ENCODE peak calls at places on chromosomes 4 and X, in eight cellular contexts. V, A, B, F, H, D, L and X are unnamed samples.

GRCh38 chrX:1027133-1027532 is 185.3 kb downstream of the CRLF2 start:
- DNase-seq in H (no peak), A (no peak), B (no peak), F (no peak), V (peak), L (peak), D (peak), X (no peak)

GRCh38 chrX:85309717-85310116 is 65.9 kb downstream of the ZNF711 start:
- DNase-seq in D (no peak), B (no peak), H (peak), V (no peak), A (no peak), F (no peak), L (peak), X (no peak)

GRCh38 chr4:148955926-148956325 is 513.7 kb upstream of the NR3C2 start:
- DNase-seq in V (no peak), H (no peak), D (no peak), L (no peak), B (no peak), A (peak), F (no peak), X (no peak)

GRCh38 chrX:32530802-32531403 is 680.4 kb downstream of the DMD start:
- DNase-seq in B (peak), L (peak), H (peak), D (peak), F (peak), A (peak), V (no peak), X (no peak)

GRCh38 chr4:22573198-22573597 is 57.3 kb upstream of the ADGRA3 start:
- DNase-seq in H (no peak), A (no peak), L (no peak), F (no peak), V (peak), B (no peak), D (no peak), X (peak)

GRCh38 chr4:181821039-181822004 is 421.9 kb upstream of the TENM3 start:
- DNase-seq in A (peak), F (no peak), B (no peak), V (no peak), H (no peak), L (no peak), D (no peak), X (no peak)

GRCh38 chr4:57287687-57288604 is 177.8 kb upstream of the IGFBP7 start:
- DNase-seq in H (no peak), B (no peak), L (no peak), V (no peak), D (no peak), F (no peak), A (no peak), X (no peak)

GRCh38 chr4:121668368-121669162 is 28.2 kb downstream of the ANXA5 start:
- DNase-seq in D (no peak), F (no peak), B (no peak), L (no peak), A (peak), V (no peak), H (no peak), X (no peak)

GRCh38 chr4:76902233-76902890 is 4.4 kb upstream of the SOWAHB start:
- DNase-seq in F (no peak), H (no peak), D (no peak), V (no peak), B (no peak), A (no peak), L (no peak), X (no peak)

GRCh38 chr4:109826719-109827118 is 1.1 kb upstream of the RRH start:
- DNase-seq in L (peak), A (peak), V (no peak), H (no peak), F (no peak), B (no peak), D (peak), X (no peak)

GRCh38 chr4:118682928-118683327 is 2.3 kb upstream of the METTL14 start:
- DNase-seq in A (peak), H (peak), B (no peak), D (peak), F (no peak), L (peak), V (no peak), X (no peak)

GRCh38 chr4:111483375-111484169 is 661.7 kb upstream of the FAM241A start:
- DNase-seq in D (no peak), F (no peak), H (no peak), B (no peak), V (peak), L (no peak), A (no peak), X (peak)

GRCh38 chrX:111868726-111869638 is 7.0 kb upstream of the TRPC5OS start:
- DNase-seq in L (no peak), A (peak), V (no peak), B (no peak), H (peak), F (no peak), D (peak), X (no peak)

DNA sequence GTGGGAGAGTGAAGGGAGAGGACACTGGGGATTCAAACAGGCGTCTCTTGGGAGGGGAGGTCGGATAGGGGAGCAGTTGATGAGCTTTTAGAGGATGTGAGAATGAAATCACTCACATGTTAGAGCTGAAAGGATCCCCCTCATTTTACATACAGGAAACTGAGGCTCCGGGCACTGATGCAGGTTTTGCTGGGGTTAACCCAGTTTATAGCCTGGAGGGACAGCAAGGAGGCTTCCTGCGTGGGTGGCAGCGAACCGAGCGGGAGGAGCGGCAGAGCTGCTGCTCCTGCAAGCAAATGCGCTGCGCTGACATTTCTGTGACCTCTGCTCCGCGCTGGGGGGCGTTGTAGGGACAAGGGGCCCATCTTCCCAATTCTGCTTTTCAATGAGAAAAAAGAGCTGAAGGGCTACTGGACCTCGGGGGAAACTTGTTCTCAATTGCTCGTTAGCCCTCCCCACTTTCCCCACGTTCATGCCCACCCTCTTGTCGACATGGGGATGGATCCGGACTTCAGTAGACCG is 1.1 kb upstream of the NEUROG2 start:
- DNase-seq in V (no peak), D (peak), F (no peak), A (no peak), H (peak), L (peak), B (no peak), X (no peak)
- H3K4me3 ChIP-seq in V (no peak), D (peak), F (peak), A (no peak), H (no peak), L (peak), B (no peak), X (peak)

GRCh38 chrX:101410461-101410860 is 2.4 kb downstream of the HNRNPH2 start:
- DNase-seq in A (no peak), V (no peak), B (no peak), D (no peak), H (peak), F (no peak), L (no peak), X (no peak)
- H3K4me3 ChIP-seq in A (peak), V (peak), B (no peak), D (no peak), H (no peak), F (no peak), L (peak), X (no peak)

DNA sequence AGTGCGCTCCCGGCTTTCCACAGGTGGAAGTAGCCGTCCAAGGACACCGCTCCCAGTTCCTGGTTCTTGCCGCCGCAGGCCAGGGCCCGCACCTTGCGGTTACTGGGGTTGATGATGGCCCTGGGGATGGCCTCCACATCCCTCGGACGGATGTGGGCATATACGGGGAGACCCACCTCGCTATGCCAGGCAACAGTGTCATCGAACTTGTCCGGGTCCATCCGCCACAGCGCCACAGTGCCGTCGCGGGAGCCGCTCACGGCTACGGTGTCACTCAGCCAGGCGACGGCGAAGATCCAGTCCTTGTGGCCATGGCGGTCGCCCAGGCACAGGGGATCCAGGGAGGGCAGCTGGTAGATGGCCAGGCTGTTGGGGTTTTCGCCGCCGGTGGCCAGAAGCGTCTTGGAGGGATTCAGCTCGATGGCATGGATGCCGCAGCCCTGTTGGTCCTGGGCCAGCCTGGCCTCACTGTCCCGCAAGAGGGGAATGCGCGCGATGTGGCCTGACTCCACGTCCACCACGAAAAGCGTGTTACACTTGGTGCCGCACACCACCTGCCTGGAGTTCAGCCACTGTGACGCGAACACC is 795 bp downstream of the DCAF12L1 start:
- DNase-seq in B (no peak), F (no peak), H (no peak), V (no peak), D (no peak), L (no peak), A (no peak), X (no peak)
- H3K4me3 ChIP-seq in B (no peak), F (peak), H (no peak), V (no peak), D (no peak), L (no peak), A (no peak), X (no peak)

DNA sequence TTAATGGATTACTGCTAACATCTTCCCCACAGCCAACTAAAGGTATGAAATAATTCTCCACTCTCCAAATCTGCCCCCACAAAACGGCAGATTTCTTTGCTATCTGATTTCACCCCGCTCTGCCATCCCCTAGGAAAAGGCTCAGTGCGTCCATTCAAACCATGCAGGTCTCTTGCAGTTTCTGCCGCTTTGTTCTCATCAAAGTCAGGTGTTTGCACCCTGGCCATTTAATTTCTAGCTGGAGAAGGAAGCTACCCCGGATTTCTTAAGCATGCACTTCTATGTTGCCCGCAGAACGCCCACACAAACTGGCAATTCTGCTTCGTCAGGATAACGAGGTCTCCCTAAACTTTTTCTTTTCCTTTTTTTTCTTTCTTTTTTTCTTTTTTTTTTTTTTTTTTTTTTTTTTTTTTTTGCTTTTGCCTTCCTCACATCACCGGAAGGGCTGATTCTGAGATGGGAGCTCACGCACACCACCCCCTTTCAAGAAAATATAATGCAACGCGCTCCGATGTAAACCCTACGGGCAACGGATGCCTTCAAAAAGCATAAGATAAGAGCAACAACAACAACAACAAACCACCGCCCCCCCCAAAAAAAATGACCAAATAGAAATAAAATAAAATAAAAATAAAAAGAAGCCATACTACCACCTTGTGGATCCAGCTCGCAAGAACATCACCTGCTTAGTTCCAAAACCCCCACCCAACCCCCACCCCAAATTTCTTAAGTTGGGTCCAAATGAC is 3.2 kb downstream of the NLGN4X start:
- DNase-seq in H (peak), B (peak), D (no peak), L (no peak), V (no peak), F (no peak), A (no peak), X (no peak)
- H3K4me3 ChIP-seq in H (peak), B (peak), D (no peak), L (no peak), V (peak), F (peak), A (no peak), X (peak)

GRCh38 chr4:2805712-2806391 is 13.0 kb downstream of the SH3BP2 start:
- DNase-seq in L (no peak), V (peak), B (no peak), A (no peak), H (no peak), D (no peak), F (no peak), X (peak)

GRCh38 chr4:2803624-2804448 is 11.0 kb downstream of the SH3BP2 start:
- DNase-seq in F (no peak), B (no peak), D (no peak), A (peak), L (peak), V (peak), H (no peak), X (peak)

GRCh38 chr4:2802618-2803531 is 10.0 kb downstream of the SH3BP2 start:
- DNase-seq in D (no peak), B (no peak), H (no peak), L (no peak), F (no peak), V (peak), A (no peak), X (peak)

GRCh38 chr4:2804973-2805501 is 12.2 kb downstream of the SH3BP2 start:
- DNase-seq in B (no peak), V (no peak), A (no peak), H (no peak), L (no peak), D (no peak), F (no peak), X (peak)

DNA sequence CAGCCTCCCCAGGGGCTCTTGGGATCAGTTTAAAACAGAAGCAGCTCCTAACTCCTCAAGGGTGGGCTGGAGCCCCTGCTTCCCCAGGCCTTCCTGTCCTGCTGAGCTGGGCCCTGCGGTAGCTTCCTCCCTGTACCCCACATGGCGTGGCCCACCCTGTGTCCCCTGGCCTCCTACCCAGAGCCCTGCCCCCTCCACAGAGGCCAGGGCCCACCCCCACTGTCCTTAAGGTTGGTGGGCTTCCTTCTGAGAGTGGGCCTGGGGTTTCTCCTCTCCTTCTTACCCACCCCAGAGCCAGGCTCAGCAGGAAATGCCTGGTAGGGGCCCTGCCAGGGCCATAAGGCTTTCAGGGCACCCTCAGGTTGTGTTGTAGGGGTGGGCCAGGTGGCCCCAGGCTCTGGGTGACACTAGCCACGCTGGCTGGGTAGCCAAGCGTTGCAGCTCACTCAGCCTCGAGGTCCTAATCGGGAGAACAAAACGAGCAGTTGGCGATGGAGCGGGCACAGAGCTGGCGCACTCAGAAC is 11.6 kb downstream of the SH3BP2 start:
- DNase-seq in D (no peak), V (peak), A (no peak), B (no peak), L (no peak), H (no peak), F (no peak), X (peak)
- H3K4me3 ChIP-seq in D (no peak), V (no peak), A (no peak), B (no peak), L (no peak), H (no peak), F (no peak), X (no peak)

GRCh38 chr4:165199286-165199685 is 8.1 kb upstream of the KLHL2 start:
- DNase-seq in D (no peak), L (no peak), B (no peak), A (no peak), V (no peak), F (no peak), H (no peak), X (no peak)

GRCh38 chr4:165201806-165202205 is 5.6 kb upstream of the KLHL2 start:
- DNase-seq in H (no peak), D (no peak), B (no peak), A (no peak), L (no peak), F (no peak), V (no peak), X (no peak)

GRCh38 chr4:165198329-165198728 is 9.0 kb upstream of the KLHL2 start:
- DNase-seq in F (no peak), D (no peak), B (no peak), L (no peak), A (peak), H (no peak), V (no peak), X (no peak)

GRCh38 chr4:165203541-165204461 is 3.6 kb upstream of the KLHL2 start:
- DNase-seq in B (no peak), L (no peak), H (no peak), A (no peak), D (no peak), F (no peak), V (no peak), X (no peak)

GRCh38 chr4:165199722-165200121 is 7.6 kb upstream of the KLHL2 start:
- DNase-seq in L (no peak), H (no peak), F (no peak), B (no peak), V (no peak), D (no peak), A (peak), X (no peak)
- H3K4me3 ChIP-seq in L (no peak), H (no peak), F (no peak), B (no peak), V (no peak), D (no peak), A (no peak), X (no peak)